ENCODE peak calls at places on chromosomes 7 and 10, in six cellular contexts. Z is endodermal cell, S is AG10803, B is lower leg skin, H is heart right ventricle, F is retinal pigment epithelial cell. P is an unnamed sample.

GRCh38 chr7:133853706-133854276 is 273.3 kb upstream of the LRGUK start:
- DNase-seq in Z (peak), S (peak), B (no peak), H (no peak), F (peak), P (peak)

GRCh38 chr10:48745662-48746245 is 61.1 kb downstream of the WDFY4 start:
- DNase-seq in Z (peak), S (no peak), B (no peak), H (no peak), F (no peak), P (no peak)

GRCh38 chr10:1451362-1451888 is 285.9 kb downstream of the ADARB2 start:
- DNase-seq in Z (no peak), S (no peak), B (no peak), H (no peak), F (no peak), P (no peak)

GRCh38 chr10:110151871-110152270 is 55.5 kb upstream of the MXI1 start:
- DNase-seq in Z (peak), S (no peak), B (no peak), H (no peak), F (no peak), P (no peak)

GRCh38 chr10:29132821-29133156 is 156.1 kb upstream of the LYZL1 start:
- DNase-seq in Z (no peak), S (no peak), B (no peak), H (no peak), F (no peak), P (no peak)

GRCh38 chr7:45937862-45938261 is 16.8 kb upstream of the IGFBP3 start:
- DNase-seq in Z (no peak), S (no peak), B (no peak), H (no peak), F (no peak), P (no peak)

GRCh38 chr7:107233174-107233573 is 64.4 kb downstream of the HBP1 start:
- DNase-seq in Z (peak), S (no peak), B (no peak), H (no peak), F (no peak), P (no peak)

GRCh38 chr7:131010714-131011436 is 276.9 kb upstream of the KLF14 start:
- DNase-seq in Z (no peak), S (peak), B (no peak), H (no peak), F (no peak), P (no peak)

GRCh38 chr10:88386878-88387773 is 196.0 kb downstream of the RNLS start:
- DNase-seq in Z (peak), S (peak), B (no peak), H (no peak), F (peak), P (peak)

GRCh38 chr7:21374134-21374533 is 53.7 kb upstream of the SP4 start:
- DNase-seq in Z (no peak), S (no peak), B (no peak), H (no peak), F (no peak), P (no peak)

GRCh38 chr7:41315764-41316163 is 387.1 kb downstream of the INHBA start:
- DNase-seq in Z (peak), S (no peak), B (no peak), H (no peak), F (no peak), P (no peak)

GRCh38 chr7:80385512-80385911 is 126.4 kb downstream of the GNAT3 start:
- DNase-seq in Z (no peak), S (no peak), B (no peak), H (no peak), F (peak), P (no peak)

DNA sequence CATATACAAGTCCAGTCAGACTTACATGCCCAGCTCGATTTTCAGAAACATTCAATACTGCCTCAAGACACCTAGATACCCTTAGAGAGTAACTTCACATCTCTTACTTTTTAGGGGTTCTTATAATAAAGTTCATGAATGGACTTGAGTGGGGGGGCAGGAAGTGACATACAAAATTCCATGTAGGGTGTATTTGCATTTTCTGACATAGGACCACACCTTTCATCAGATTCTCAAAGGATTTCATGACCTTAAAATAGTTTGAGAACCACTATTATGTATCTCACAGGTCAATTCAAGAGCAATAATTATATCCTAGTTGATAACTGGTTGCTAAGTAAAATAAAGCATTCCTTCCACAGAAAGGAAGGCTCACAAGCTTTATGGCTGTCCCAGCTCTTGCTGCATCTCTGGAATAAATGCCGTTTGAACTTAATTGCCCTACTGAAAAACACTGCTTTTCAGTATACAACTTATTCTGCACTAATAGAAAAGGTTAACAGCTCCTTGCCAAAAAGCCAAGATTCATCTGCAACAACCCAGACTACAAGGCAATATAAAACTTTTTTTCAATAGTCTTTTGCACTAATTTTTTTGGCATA is 2.3 kb downstream of the P4HA1 start:
- DNase-seq in Z (no peak), S (no peak), B (no peak), H (no peak), F (no peak), P (peak)
- H3K4me3 ChIP-seq in Z (peak), S (peak), B (no peak), H (peak), F (peak), P (peak)

DNA sequence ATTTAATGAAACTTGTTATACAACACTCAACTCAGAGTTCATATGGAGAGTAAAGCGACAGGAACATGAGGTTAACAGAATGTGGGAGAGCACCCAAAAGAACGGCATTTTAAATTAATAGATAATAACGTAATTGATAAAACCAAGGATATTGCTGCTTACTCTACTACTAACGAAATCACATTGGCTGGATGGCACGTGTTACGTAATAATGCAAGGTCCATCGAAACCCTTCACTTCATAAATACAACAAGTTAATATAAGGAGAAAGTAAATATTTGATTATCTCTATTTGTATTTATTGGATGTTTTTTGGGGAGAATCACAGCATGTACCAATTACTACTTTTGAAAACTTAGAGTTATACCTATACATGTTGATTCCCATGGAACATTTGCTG is 1.5 kb downstream of the PRKG1 start:
- DNase-seq in Z (no peak), S (no peak), B (no peak), H (no peak), F (no peak), P (no peak)
- H3K4me3 ChIP-seq in Z (no peak), S (peak), B (no peak), H (peak), F (peak), P (no peak)

DNA sequence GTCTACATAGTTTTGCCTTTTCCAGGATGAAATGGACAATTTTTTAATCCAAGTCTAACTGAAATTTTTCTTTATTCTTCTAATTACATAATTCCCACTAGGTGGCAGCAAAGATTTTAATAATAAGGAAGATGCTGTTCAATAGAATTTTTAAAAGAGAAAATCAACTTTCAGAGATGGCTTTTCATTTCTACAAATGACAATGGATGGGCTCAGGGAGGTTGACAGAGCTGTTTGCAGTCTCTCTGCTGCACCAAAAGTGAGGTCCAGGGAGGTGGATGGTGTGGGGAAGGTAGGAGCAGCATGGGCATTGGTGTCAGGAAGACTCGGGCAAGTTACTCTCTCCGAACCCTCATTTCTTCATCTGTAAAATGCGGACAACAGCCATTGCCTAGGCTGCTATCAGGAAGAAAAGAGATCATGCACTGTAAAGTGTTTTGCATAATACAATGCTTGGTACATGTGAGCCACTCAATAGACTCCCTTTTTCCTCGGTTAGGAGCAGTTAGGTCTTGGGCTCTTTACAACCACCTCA is 107.3 kb downstream of the ABLIM1 start:
- DNase-seq in Z (no peak), S (peak), B (no peak), H (no peak), F (no peak), P (peak)
- H3K4me3 ChIP-seq in Z (no peak), S (no peak), B (no peak), H (no peak), F (no peak), P (no peak)

DNA sequence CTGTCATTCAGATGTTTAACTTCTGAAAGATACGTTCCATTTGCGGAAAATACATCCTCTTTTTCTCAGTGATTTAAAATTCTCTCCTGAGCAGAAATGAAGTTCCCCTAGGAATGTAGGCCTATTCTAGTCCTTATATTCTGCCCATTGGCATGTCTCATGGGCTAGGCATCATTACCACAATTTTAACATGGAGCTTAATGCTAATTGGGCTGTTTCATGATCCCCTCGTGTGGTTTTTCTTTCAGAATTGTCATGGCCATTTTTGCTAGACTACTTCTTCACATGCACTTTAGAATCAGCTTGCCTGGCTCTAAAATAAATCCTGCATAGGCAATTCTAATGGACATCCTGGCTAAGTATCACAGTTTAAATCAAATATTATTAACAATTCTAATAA is 1.0 kb downstream of the TMEM176B start:
- DNase-seq in Z (no peak), S (no peak), B (no peak), H (no peak), F (no peak), P (no peak)
- H3K4me3 ChIP-seq in Z (no peak), S (no peak), B (no peak), H (peak), F (no peak), P (no peak)

GRCh38 chr7:30910369-30911073 is 1.1 kb upstream of the AQP1 start:
- DNase-seq in Z (no peak), S (no peak), B (no peak), H (peak), F (no peak), P (no peak)
- H3K4me3 ChIP-seq in Z (no peak), S (no peak), B (no peak), H (peak), F (no peak), P (no peak)

GRCh38 chr10:44879531-44879899 is 31.6 kb upstream of the TMEM72 start:
- DNase-seq in Z (peak), S (no peak), B (peak), H (no peak), F (no peak), P (no peak)
- H3K4me3 ChIP-seq in Z (peak), S (peak), B (no peak), H (peak), F (no peak), P (no peak)

DNA sequence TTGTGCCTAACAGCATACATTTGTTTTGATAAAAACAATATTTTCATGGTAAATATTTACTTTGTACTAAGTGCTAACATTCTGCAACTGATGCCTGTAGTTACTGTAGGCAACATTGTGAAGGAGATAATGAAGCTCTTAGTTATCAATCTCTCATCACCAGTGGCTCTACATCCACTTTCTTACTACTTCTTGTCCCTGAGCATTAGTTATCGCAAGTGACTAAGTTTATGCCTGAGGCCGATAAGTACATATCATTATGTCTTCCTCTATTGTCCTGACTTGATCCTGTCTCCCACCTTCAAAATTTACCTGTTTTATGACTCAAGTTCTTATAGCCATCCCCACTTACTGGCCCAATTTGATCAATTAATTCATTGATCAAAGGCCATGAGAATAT is 63.6 kb downstream of the MACC1 start:
- DNase-seq in Z (no peak), S (no peak), B (no peak), H (no peak), F (no peak), P (no peak)
- H3K4me3 ChIP-seq in Z (no peak), S (no peak), B (no peak), H (no peak), F (no peak), P (no peak)

DNA sequence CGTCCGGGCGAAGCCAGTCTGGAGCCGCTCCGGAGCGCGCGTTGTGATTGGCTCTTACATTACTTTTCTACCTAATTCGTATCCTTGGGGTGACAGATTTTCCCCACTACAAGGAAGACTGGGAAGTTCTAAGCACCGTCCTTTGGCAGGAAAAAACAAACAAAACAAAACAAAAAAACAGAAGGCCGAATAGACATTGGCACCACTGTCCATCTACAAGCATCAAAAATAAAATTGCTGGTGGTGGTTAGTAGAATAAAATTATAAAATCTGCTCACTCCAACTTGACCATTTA is 651 bp upstream of the SKAP2 start:
- DNase-seq in Z (no peak), S (no peak), B (no peak), H (peak), F (no peak), P (no peak)
- H3K4me3 ChIP-seq in Z (peak), S (peak), B (peak), H (peak), F (peak), P (peak)